ENCODE peak calls at places on chromosomes 4 and X, in eight cellular contexts. Y, N, P, X, E, H, B and L are unnamed samples.

GRCh38 chr4:87179751-87180150 is 40.7 kb downstream of the KLHL8 start:
- DNase-seq in Y (no peak), N (peak), P (no peak), X (no peak), E (no peak), H (no peak), B (no peak), L (no peak)

GRCh38 chr4:181757921-181758320 is 485.3 kb upstream of the TENM3 start:
- DNase-seq in Y (no peak), N (no peak), P (no peak), X (no peak), E (no peak), H (no peak), B (no peak), L (no peak)

GRCh38 chrX:73943572-73943899 is 360.4 kb upstream of the ZCCHC13 start:
- DNase-seq in Y (no peak), N (no peak), P (no peak), X (no peak), E (no peak), H (no peak), B (no peak), L (no peak)

GRCh38 chrX:24396236-24396929 is 35.9 kb downstream of the SUPT20HL1 start:
- DNase-seq in Y (no peak), N (peak), P (peak), X (no peak), E (no peak), H (no peak), B (no peak), L (no peak)

GRCh38 chr4:139153411-139154133 is 23.4 kb downstream of the ELF2 start:
- DNase-seq in Y (no peak), N (peak), P (no peak), X (no peak), E (no peak), H (no peak), B (no peak), L (no peak)

GRCh38 chr4:52657317-52657629 is 1.8 kb downstream of the USP46 start:
- DNase-seq in Y (no peak), N (no peak), P (no peak), X (no peak), E (no peak), H (no peak), B (no peak), L (no peak)

GRCh38 chr4:52588097-52588496 is 71.0 kb downstream of the USP46 start:
- DNase-seq in Y (no peak), N (peak), P (peak), X (peak), E (no peak), H (no peak), B (peak), L (no peak)

GRCh38 chr4:139968831-139969230 is 185.2 kb downstream of the MAML3 start:
- DNase-seq in Y (no peak), N (no peak), P (no peak), X (no peak), E (no peak), H (no peak), B (no peak), L (no peak)

GRCh38 chr4:153651041-153651960 is 32.8 kb upstream of the TLR2 start:
- DNase-seq in Y (peak), N (no peak), P (peak), X (peak), E (no peak), H (no peak), B (peak), L (no peak)

GRCh38 chr4:185470503-185471195 is 884 bp downstream of the CCDC110 start:
- DNase-seq in Y (no peak), N (peak), P (no peak), X (no peak), E (peak), H (no peak), B (peak), L (no peak)

GRCh38 chrX:17075004-17075403 is 128.5 kb downstream of the REPS2 start:
- DNase-seq in Y (no peak), N (no peak), P (no peak), X (no peak), E (no peak), H (no peak), B (no peak), L (no peak)

GRCh38 chr4:139550724-139551429 is 5.1 kb downstream of the SETD7 start:
- DNase-seq in Y (no peak), N (peak), P (no peak), X (no peak), E (no peak), H (no peak), B (no peak), L (no peak)

GRCh38 chr4:106245176-106245575 is 70.8 kb downstream of the TBCK start:
- DNase-seq in Y (no peak), N (no peak), P (no peak), X (no peak), E (no peak), H (no peak), B (no peak), L (no peak)

GRCh38 chr4:120446051-120446567 is 379.5 kb upstream of the MAD2L1 start:
- DNase-seq in Y (no peak), N (no peak), P (no peak), X (no peak), E (no peak), H (no peak), B (no peak), L (no peak)

GRCh38 chr4:48938831-48939230 is 32.3 kb upstream of the OCIAD2 start:
- DNase-seq in Y (no peak), N (no peak), P (no peak), X (no peak), E (no peak), H (no peak), B (no peak), L (no peak)

GRCh38 chr4:41963105-41963504 is 18.5 kb upstream of the DCAF4L1 start:
- DNase-seq in Y (peak), N (peak), P (peak), X (no peak), E (no peak), H (no peak), B (no peak), L (no peak)

GRCh38 chr4:141329174-141329569 is 108.5 kb downstream of the ZNF330 start:
- DNase-seq in Y (no peak), N (peak), P (no peak), X (no peak), E (no peak), H (no peak), B (peak), L (no peak)

GRCh38 chr4:67054901-67055300 is 490.4 kb downstream of the CENPC start:
- DNase-seq in Y (no peak), N (no peak), P (no peak), X (no peak), E (no peak), H (no peak), B (no peak), L (no peak)

GRCh38 chrX:85379174-85379907 is at the start of gene POF1B:
- DNase-seq in Y (no peak), N (no peak), P (no peak), X (no peak), E (peak), H (no peak), B (no peak), L (no peak)

GRCh38 chrX:46929439-46930018 is 17.3 kb downstream of the JADE3 start:
- DNase-seq in Y (no peak), N (peak), P (no peak), X (no peak), E (no peak), H (peak), B (no peak), L (no peak)

GRCh38 chr4:71206763-71207162 is 132.1 kb upstream of the SLC4A4 start:
- DNase-seq in Y (no peak), N (no peak), P (no peak), X (no peak), E (no peak), H (peak), B (no peak), L (no peak)

GRCh38 chrX:11740794-11741193 is 17.2 kb upstream of the MSL3 start:
- DNase-seq in Y (no peak), N (no peak), P (no peak), X (no peak), E (no peak), H (no peak), B (no peak), L (no peak)

GRCh38 chrX:111410451-111410850 is 1.5 kb downstream of the DCX start:
- DNase-seq in Y (no peak), N (no peak), P (no peak), X (no peak), E (no peak), H (no peak), B (no peak), L (no peak)

GRCh38 chrX:105752334-105752733 is 70.0 kb upstream of the NRK start:
- DNase-seq in Y (no peak), N (no peak), P (no peak), X (no peak), E (no peak), H (no peak), B (no peak), L (no peak)

GRCh38 chrX:95762716-95763115 is 921.9 kb upstream of the DIAPH2 start:
- DNase-seq in Y (no peak), N (no peak), P (peak), X (no peak), E (no peak), H (no peak), B (no peak), L (no peak)

GRCh38 chr4:2875556-2875955 is 31.9 kb downstream of the ADD1 start:
- DNase-seq in Y (no peak), N (no peak), P (no peak), X (no peak), E (no peak), H (no peak), B (no peak), L (no peak)

GRCh38 chrX:129840334-129840733 is 3.4 kb downstream of the ZDHHC9 start:
- DNase-seq in Y (no peak), N (peak), P (no peak), X (no peak), E (no peak), H (no peak), B (no peak), L (no peak)

GRCh38 chr4:54971474-54971950 is 153.9 kb downstream of the KDR start:
- DNase-seq in Y (peak), N (peak), P (peak), X (no peak), E (peak), H (no peak), B (peak), L (peak)

GRCh38 chr4:106614446-106614845 is 245.9 kb upstream of the GIMD1 start:
- DNase-seq in Y (no peak), N (no peak), P (no peak), X (no peak), E (no peak), H (peak), B (no peak), L (no peak)

GRCh38 chr4:40515398-40516293 is 114.0 kb downstream of the RBM47 start:
- DNase-seq in Y (no peak), N (peak), P (no peak), X (peak), E (no peak), H (no peak), B (no peak), L (no peak)

GRCh38 chr4:10733486-10733885 is 48.9 kb upstream of the CLNK start:
- DNase-seq in Y (no peak), N (no peak), P (no peak), X (no peak), E (no peak), H (no peak), B (no peak), L (no peak)

GRCh38 chr4:150348079-150348478 is 233.9 kb upstream of the MAB21L2 start:
- DNase-seq in Y (no peak), N (peak), P (no peak), X (no peak), E (no peak), H (peak), B (no peak), L (no peak)

GRCh38 chr4:98081961-98082360 is 61.3 kb downstream of the STPG2 start:
- DNase-seq in Y (no peak), N (no peak), P (no peak), X (no peak), E (no peak), H (no peak), B (no peak), L (no peak)

GRCh38 chr4:103244251-103244650 is 46.1 kb upstream of the CENPE start:
- DNase-seq in Y (no peak), N (no peak), P (no peak), X (no peak), E (no peak), H (no peak), B (no peak), L (no peak)

GRCh38 chr4:1241466-1241935 is 7.4 kb downstream of the CTBP1 start:
- DNase-seq in Y (no peak), N (no peak), P (no peak), X (no peak), E (no peak), H (no peak), B (no peak), L (no peak)